ENCODE peak calls at places on chromosomes 16 and 17, in ten cellular contexts. V, T, I, L, N, X, M, Y, G and W are unnamed samples. For H3K4me1, the result is how much of the 10 kb centered on the place peaks cover.

GRCh38 chr16:88303890-88304819 is 78.6 kb upstream of the ZNF469 start:
- DNase-seq in V (peak), T (peak), I (no peak), L (no peak), N (no peak), X (no peak), M (peak), Y (peak), G (no peak), W (peak)

GRCh38 chr17:18076941-18077340 is 10.8 kb upstream of the DRG2 start:
- DNase-seq in V (peak), T (no peak), I (no peak), L (no peak), N (no peak), X (no peak), M (no peak), Y (no peak), G (no peak), W (no peak)

GRCh38 chr17:48747445-48748363 is 19.2 kb upstream of the HOXB13 start:
- DNase-seq in V (no peak), T (no peak), I (no peak), L (peak), N (no peak), X (no peak), M (no peak), Y (no peak), G (no peak), W (no peak)

GRCh38 chr16:53035176-53035942 is 17.3 kb downstream of the CHD9NB start:
- DNase-seq in V (no peak), T (no peak), I (no peak), L (no peak), N (no peak), X (no peak), M (no peak), Y (no peak), G (no peak), W (no peak)

GRCh38 chr16:47492036-47492427 is 30.9 kb downstream of the PHKB start:
- DNase-seq in V (no peak), T (no peak), I (no peak), L (no peak), N (no peak), X (no peak), M (no peak), Y (no peak), G (no peak), W (no peak)

GRCh38 chr17:77735341-77736206 is 222.9 kb upstream of the TNRC6C start:
- DNase-seq in V (peak), T (no peak), I (no peak), L (peak), N (no peak), X (no peak), M (no peak), Y (peak), G (no peak), W (no peak)

GRCh38 chr16:3071655-3072054 is 6.2 kb downstream of the IL32 start:
- DNase-seq in V (no peak), T (no peak), I (no peak), L (no peak), N (no peak), X (no peak), M (no peak), Y (no peak), G (no peak), W (no peak)

GRCh38 chr17:63189930-63190329 is 223.9 kb downstream of the TANC2 start:
- DNase-seq in V (no peak), T (no peak), I (no peak), L (no peak), N (no peak), X (no peak), M (no peak), Y (no peak), G (no peak), W (no peak)

GRCh38 chr17:14760719-14761425 is 460.0 kb downstream of the HS3ST3B1 start:
- DNase-seq in V (no peak), T (no peak), I (no peak), L (no peak), N (no peak), X (no peak), M (no peak), Y (no peak), G (peak), W (no peak)

GRCh38 chr16:23320695-23321094 is 18.6 kb downstream of the SCNN1B start:
- DNase-seq in V (no peak), T (no peak), I (no peak), L (no peak), N (no peak), X (no peak), M (peak), Y (no peak), G (no peak), W (no peak)

GRCh38 chr16:53892155-53892554 is 188.2 kb downstream of the FTO start:
- DNase-seq in V (peak), T (peak), I (peak), L (peak), N (peak), X (no peak), M (peak), Y (no peak), G (peak), W (peak)

GRCh38 chr17:80219777-80220708 is at the start of the genes SGSH and SLC26A11:
- DNase-seq in V (peak), T (peak), I (peak), L (peak), N (peak), X (peak), M (peak), Y (peak), G (peak), W (peak)

GRCh38 chr17:33120103-33120502 is 128.5 kb downstream of the SPACA3 start:
- DNase-seq in V (no peak), T (no peak), I (no peak), L (no peak), N (no peak), X (no peak), M (no peak), Y (no peak), G (no peak), W (no peak)

GRCh38 chr16:608019-608418 is 18.2 kb downstream of the RAB40C start:
- DNase-seq in V (no peak), T (no peak), I (no peak), L (no peak), N (no peak), X (no peak), M (no peak), Y (no peak), G (no peak), W (no peak)

GRCh38 chr16:54284319-54284930 is 2.2 kb downstream of the IRX3 start:
- DNase-seq in V (no peak), T (no peak), I (peak), L (peak), N (no peak), X (no peak), M (peak), Y (no peak), G (no peak), W (peak)

GRCh38 chr17:74032222-74032621 is 171.3 kb upstream of the RPL38 start:
- DNase-seq in V (no peak), T (no peak), I (no peak), L (no peak), N (no peak), X (no peak), M (no peak), Y (peak), G (no peak), W (no peak)

GRCh38 chr17:64128787-64129514 is 993 bp downstream of the ERN1 start:
- DNase-seq in V (peak), T (no peak), I (peak), L (no peak), N (no peak), X (no peak), M (peak), Y (no peak), G (peak), W (peak)

GRCh38 chr17:82294086-82294773 is 20.7 kb upstream of the CSNK1D start:
- DNase-seq in V (no peak), T (no peak), I (no peak), L (no peak), N (no peak), X (no peak), M (no peak), Y (no peak), G (no peak), W (no peak)

GRCh38 chr16:8581923-8582580 is 8.3 kb downstream of the TMEM114 start:
- DNase-seq in V (no peak), T (peak), I (no peak), L (no peak), N (no peak), X (peak), M (no peak), Y (no peak), G (no peak), W (no peak)

GRCh38 chr17:17236295-17237025 is 508 bp downstream of the FLCN start:
- DNase-seq in V (peak), T (no peak), I (no peak), L (peak), N (no peak), X (no peak), M (peak), Y (peak), G (peak), W (no peak)

GRCh38 chr16:50547340-50547865 is 793 bp upstream of the NKD1 start:
- DNase-seq in V (peak), T (peak), I (peak), L (peak), N (peak), X (no peak), M (no peak), Y (peak), G (peak), W (peak)

GRCh38 chr16:30948956-30949654 is at the start of gene ORAI3:
- DNase-seq in V (peak), T (peak), I (peak), L (peak), N (peak), X (peak), M (peak), Y (peak), G (peak), W (peak)

GRCh38 chr17:61635913-61636432 is 45.0 kb upstream of the NACA2 start:
- DNase-seq in V (peak), T (peak), I (peak), L (peak), N (peak), X (no peak), M (peak), Y (no peak), G (peak), W (peak)

GRCh38 chr17:36930501-36930900 is 6.8 kb upstream of the LHX1 start:
- DNase-seq in V (no peak), T (no peak), I (no peak), L (no peak), N (no peak), X (no peak), M (no peak), Y (no peak), G (no peak), W (no peak)

GRCh38 chr17:18280239-18280638 is 19.8 kb downstream of the MIEF2 start:
- DNase-seq in V (no peak), T (no peak), I (no peak), L (no peak), N (no peak), X (no peak), M (no peak), Y (no peak), G (no peak), W (no peak)

GRCh38 chr17:56887552-56888467 is 26.0 kb downstream of the TRIM25 start:
- DNase-seq in V (no peak), T (no peak), I (no peak), L (no peak), N (no peak), X (no peak), M (no peak), Y (no peak), G (no peak), W (no peak)

GRCh38 chr17:46836500-46836899 is 14.9 kb upstream of the WNT9B start:
- DNase-seq in V (no peak), T (no peak), I (no peak), L (no peak), N (no peak), X (no peak), M (no peak), Y (no peak), G (no peak), W (no peak)

GRCh38 chr17:57481901-57482300 is 225.6 kb downstream of the MSI2 start:
- DNase-seq in V (peak), T (peak), I (no peak), L (no peak), N (no peak), X (no peak), M (no peak), Y (no peak), G (peak), W (no peak)

GRCh38 chr16:55171241-55171640 is 152.8 kb upstream of the IRX6 start:
- DNase-seq in V (no peak), T (no peak), I (no peak), L (no peak), N (no peak), X (no peak), M (no peak), Y (no peak), G (no peak), W (no peak)

GRCh38 chr17:32485261-32485955 is 1.4 kb upstream of the CDK5R1 start:
- DNase-seq in V (no peak), T (no peak), I (no peak), L (no peak), N (no peak), X (no peak), M (no peak), Y (no peak), G (no peak), W (no peak)

GRCh38 chr16:392450-393027 is 4.5 kb upstream of the NME4 start:
- DNase-seq in V (no peak), T (no peak), I (no peak), L (no peak), N (no peak), X (no peak), M (no peak), Y (no peak), G (no peak), W (no peak)

GRCh38 chr16:62832214-62832613 is 796.0 kb upstream of the CDH8 start:
- DNase-seq in V (no peak), T (no peak), I (no peak), L (no peak), N (no peak), X (no peak), M (no peak), Y (no peak), G (no peak), W (no peak)

GRCh38 chr16:66695935-66696668 is 441 bp downstream of the CMTM4 start:
- DNase-seq in V (no peak), T (no peak), I (peak), L (peak), N (no peak), X (no peak), M (peak), Y (peak), G (peak), W (peak)

GRCh38 chr17:45907720-45908395 is 13.5 kb downstream of the MAPT start:
- DNase-seq in V (no peak), T (no peak), I (no peak), L (no peak), N (no peak), X (no peak), M (no peak), Y (no peak), G (no peak), W (no peak)

GRCh38 chr17:40564195-40564882 is 933 bp downstream of the CCR7 start:
- DNase-seq in V (no peak), T (no peak), I (no peak), L (no peak), N (no peak), X (no peak), M (no peak), Y (peak), G (no peak), W (no peak)

GRCh38 chr17:58344791-58345157 is 7.2 kb downstream of the SUPT4H1 start:
- DNase-seq in V (no peak), T (no peak), I (no peak), L (no peak), N (peak), X (no peak), M (no peak), Y (peak), G (no peak), W (no peak)

GRCh38 chr17:28878981-28879380 is 18.6 kb downstream of the FLOT2 start:
- DNase-seq in V (peak), T (no peak), I (no peak), L (peak), N (no peak), X (no peak), M (peak), Y (no peak), G (peak), W (peak)

GRCh38 chr17:59838196-59838911 is 54.4 kb downstream of the TUBD1 start:
- DNase-seq in V (peak), T (no peak), I (peak), L (no peak), N (no peak), X (no peak), M (no peak), Y (no peak), G (peak), W (peak)

GRCh38 chr16:54460254-54460860 is 173.8 kb upstream of the IRX3 start:
- DNase-seq in V (no peak), T (no peak), I (no peak), L (no peak), N (no peak), X (no peak), M (no peak), Y (no peak), G (no peak), W (no peak)

GRCh38 chr16:85617948-85618347 is 4.8 kb downstream of the GSE1 start:
- DNase-seq in V (no peak), T (no peak), I (no peak), L (no peak), N (no peak), X (no peak), M (no peak), Y (no peak), G (no peak), W (no peak)
- H3K4me1 ChIP-seq in V (under half), T (under half), I (half or more), L (under half), N (half or more), X (under half), M (under half), Y (under half), G (under half), W (under half)

GRCh38 chr16:1933097-1933661 is 9.8 kb downstream of the MSRB1 start:
- DNase-seq in V (no peak), T (no peak), I (no peak), L (no peak), N (no peak), X (no peak), M (no peak), Y (peak), G (no peak), W (no peak)

GRCh38 chr16:1932050-1933028 is 10.7 kb downstream of the MSRB1 start:
- DNase-seq in V (no peak), T (peak), I (peak), L (peak), N (no peak), X (no peak), M (peak), Y (peak), G (peak), W (peak)

GRCh38 chr16:1929105-1929504 is 10.9 kb upstream of the HS3ST6 start:
- DNase-seq in V (peak), T (no peak), I (no peak), L (no peak), N (no peak), X (no peak), M (peak), Y (no peak), G (peak), W (peak)

GRCh38 chr16:1929578-1930337 is 11.5 kb upstream of the HS3ST6 start:
- DNase-seq in V (peak), T (peak), I (peak), L (peak), N (peak), X (peak), M (peak), Y (peak), G (peak), W (peak)

DNA sequence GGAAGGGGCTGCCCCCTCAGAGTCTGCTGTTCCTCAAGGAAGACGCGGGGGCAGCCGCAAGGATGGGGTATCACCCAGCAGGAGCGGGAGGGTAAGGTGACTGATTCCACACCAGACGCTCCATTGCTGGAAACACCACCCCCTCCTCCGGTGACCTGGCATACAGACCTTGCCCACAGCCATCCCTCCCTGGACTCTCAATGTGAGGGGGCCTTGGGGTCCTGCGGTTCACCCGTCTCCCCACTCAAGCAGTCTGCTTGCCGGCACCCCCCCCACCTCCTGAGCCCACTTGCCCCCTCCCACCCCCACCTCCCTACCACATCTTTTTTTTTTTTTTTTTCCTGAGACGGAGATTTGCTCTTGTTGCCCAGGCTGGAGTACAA is 12.1 kb upstream of the HS3ST6 start:
- DNase-seq in V (no peak), T (no peak), I (no peak), L (no peak), N (no peak), X (no peak), M (no peak), Y (no peak), G (no peak), W (no peak)
- H3K4me1 ChIP-seq in V (under half), T (under half), I (under half), L (under half), N (under half), X (under half), M (under half), Y (under half), G (under half), W (under half)

DNA sequence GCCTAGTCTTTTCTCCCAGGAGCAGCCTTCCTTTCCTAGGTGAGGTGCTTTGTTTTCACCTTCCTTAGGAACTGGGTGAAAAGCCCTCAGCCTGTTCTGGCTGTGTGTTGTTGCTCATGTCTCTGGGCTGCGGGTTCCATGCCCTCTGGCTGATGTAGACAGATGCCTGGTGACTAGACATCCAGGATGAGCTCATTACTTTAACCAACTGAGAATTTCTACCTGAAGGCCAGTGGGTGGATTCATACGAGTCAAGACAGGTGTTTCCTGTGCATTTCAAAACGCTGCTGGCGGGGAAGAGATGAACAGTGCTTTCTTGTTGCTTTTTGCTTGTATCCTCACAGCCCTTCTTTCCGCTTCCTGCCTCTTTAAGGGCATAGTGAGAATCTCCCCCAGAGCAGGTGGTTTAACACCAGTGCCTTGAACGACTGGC is 22.3 kb downstream of the SAP30BP start:
- DNase-seq in V (no peak), T (no peak), I (no peak), L (no peak), N (peak), X (no peak), M (peak), Y (peak), G (no peak), W (no peak)
- H3K4me1 ChIP-seq in V (under half), T (under half), I (half or more), L (under half), N (under half), X (half or more), M (half or more), Y (under half), G (half or more), W (under half)

GRCh38 chr16:71896688-71897368 is 1.5 kb downstream of the IST1 start:
- DNase-seq in V (no peak), T (no peak), I (no peak), L (peak), N (no peak), X (no peak), M (no peak), Y (no peak), G (no peak), W (no peak)

GRCh38 chr16:71902656-71903365 is 7.5 kb downstream of the IST1 start:
- DNase-seq in V (no peak), T (no peak), I (no peak), L (no peak), N (no peak), X (no peak), M (no peak), Y (no peak), G (no peak), W (no peak)

GRCh38 chr16:71900336-71900735 is 5.0 kb downstream of the IST1 start:
- DNase-seq in V (peak), T (no peak), I (no peak), L (no peak), N (no peak), X (no peak), M (no peak), Y (no peak), G (no peak), W (no peak)

GRCh38 chr16:71895679-71896385 is 501 bp downstream of the IST1 start:
- DNase-seq in V (peak), T (no peak), I (peak), L (peak), N (peak), X (no peak), M (no peak), Y (peak), G (peak), W (peak)

GRCh38 chr16:71899171-71899570 is 3.8 kb downstream of the IST1 start:
- DNase-seq in V (no peak), T (no peak), I (no peak), L (no peak), N (no peak), X (no peak), M (no peak), Y (no peak), G (no peak), W (no peak)
- H3K4me1 ChIP-seq in V (under half), T (half or more), I (half or more), L (under half), N (half or more), X (under half), M (under half), Y (under half), G (under half), W (under half)

GRCh38 chr17:50630524-50631194 is 4.0 kb upstream of the ABCC3 start:
- DNase-seq in V (peak), T (peak), I (peak), L (peak), N (peak), X (no peak), M (peak), Y (peak), G (peak), W (peak)
- H3K4me1 ChIP-seq in V (under half), T (under half), I (under half), L (under half), N (under half), X (under half), M (half or more), Y (under half), G (half or more), W (half or more)

GRCh38 chr16:11546522-11547485 is 39.9 kb downstream of the LITAF start:
- DNase-seq in V (peak), T (no peak), I (no peak), L (no peak), N (no peak), X (no peak), M (no peak), Y (no peak), G (peak), W (no peak)
- H3K4me1 ChIP-seq in V (under half), T (under half), I (under half), L (under half), N (under half), X (under half), M (under half), Y (under half), G (under half), W (under half)

GRCh38 chr17:42522798-42523278 is 13.2 kb upstream of the NAGLU start:
- DNase-seq in V (no peak), T (no peak), I (no peak), L (no peak), N (no peak), X (no peak), M (no peak), Y (no peak), G (no peak), W (peak)
- H3K4me1 ChIP-seq in V (under half), T (half or more), I (under half), L (under half), N (under half), X (half or more), M (under half), Y (under half), G (half or more), W (half or more)